ENCODE peak calls at places on chromosomes 1 and 21, in eight cellular contexts. W, V, N, O, U, E, F and I are unnamed samples. For H3K4me1, the result is how much of the 10 kb centered on the place peaks cover.

GRCh38 chr1:104765115-104765514 is 1015.4 kb downstream of the AMY1C start:
- DNase-seq in W (no peak), V (no peak), N (no peak), O (no peak), U (no peak), E (no peak), F (no peak), I (no peak)

GRCh38 chr1:225886159-225887029 is 2.6 kb downstream of the LEFTY1 start:
- DNase-seq in W (no peak), V (no peak), N (no peak), O (peak), U (no peak), E (no peak), F (no peak), I (no peak)

GRCh38 chr1:36223373-36223995 is 759 bp upstream of the THRAP3 start:
- DNase-seq in W (no peak), V (no peak), N (peak), O (no peak), U (no peak), E (peak), F (no peak), I (no peak)

GRCh38 chr1:204461331-204462228 is 33.0 kb downstream of the PIK3C2B start:
- DNase-seq in W (no peak), V (no peak), N (no peak), O (no peak), U (no peak), E (no peak), F (no peak), I (no peak)

GRCh38 chr21:20618878-20619277 is 379.3 kb upstream of the NCAM2 start:
- DNase-seq in W (no peak), V (no peak), N (no peak), O (no peak), U (no peak), E (no peak), F (no peak), I (no peak)

GRCh38 chr1:20717452-20718342 is at the start of gene KIF17:
- DNase-seq in W (peak), V (peak), N (peak), O (peak), U (peak), E (peak), F (peak), I (peak)

GRCh38 chr1:17768651-17769241 is 13.6 kb downstream of the ACTL8 start:
- DNase-seq in W (no peak), V (no peak), N (no peak), O (no peak), U (peak), E (peak), F (peak), I (no peak)

GRCh38 chr1:205294914-205295310 is 26.6 kb downstream of the NUAK2 start:
- DNase-seq in W (no peak), V (no peak), N (no peak), O (no peak), U (no peak), E (no peak), F (no peak), I (no peak)

GRCh38 chr1:232880354-232880753 is 70.1 kb upstream of the NTPCR start:
- DNase-seq in W (no peak), V (no peak), N (peak), O (no peak), U (no peak), E (no peak), F (no peak), I (no peak)

GRCh38 chr1:233904979-233905415 is 521 bp downstream of the SLC35F3 start:
- DNase-seq in W (peak), V (no peak), N (peak), O (no peak), U (peak), E (peak), F (no peak), I (peak)

GRCh38 chr1:243756529-243756928 is 93.5 kb downstream of the AKT3 start:
- DNase-seq in W (no peak), V (no peak), N (no peak), O (no peak), U (no peak), E (no peak), F (no peak), I (no peak)

GRCh38 chr21:15210235-15210678 is 145.5 kb upstream of the NRIP1 start:
- DNase-seq in W (no peak), V (peak), N (no peak), O (peak), U (no peak), E (peak), F (peak), I (peak)

GRCh38 chr1:201142011-201142853 is 12.0 kb downstream of the TMEM9 start:
- DNase-seq in W (no peak), V (no peak), N (peak), O (no peak), U (peak), E (no peak), F (peak), I (peak)

GRCh38 chr1:10909697-10910489 is 102.6 kb upstream of the TARDBP start:
- DNase-seq in W (peak), V (no peak), N (peak), O (peak), U (peak), E (peak), F (no peak), I (peak)

GRCh38 chr1:204225841-204226745 is 12.3 kb upstream of the GOLT1A start:
- DNase-seq in W (peak), V (no peak), N (no peak), O (no peak), U (no peak), E (peak), F (no peak), I (no peak)

GRCh38 chr1:24288479-24288878 is 30.7 kb upstream of the GRHL3 start:
- DNase-seq in W (no peak), V (no peak), N (no peak), O (no peak), U (no peak), E (no peak), F (no peak), I (no peak)

GRCh38 chr1:238811211-238811610 is 575.2 kb upstream of the CHRM3 start:
- DNase-seq in W (no peak), V (no peak), N (no peak), O (no peak), U (no peak), E (no peak), F (no peak), I (no peak)

GRCh38 chr1:201714542-201715276 is 114.2 kb upstream of the IPO9 start:
- DNase-seq in W (no peak), V (peak), N (peak), O (peak), U (peak), E (peak), F (peak), I (peak)

GRCh38 chr1:21651214-21652042 is 17.7 kb downstream of the RAP1GAP start:
- DNase-seq in W (peak), V (no peak), N (no peak), O (no peak), U (peak), E (peak), F (no peak), I (peak)

GRCh38 chr21:43585924-43586411 is 73.3 kb downstream of the HSF2BP start:
- DNase-seq in W (no peak), V (peak), N (peak), O (no peak), U (peak), E (peak), F (peak), I (no peak)

GRCh38 chr1:18077657-18078215 is 29.9 kb upstream of the IGSF21 start:
- DNase-seq in W (no peak), V (no peak), N (no peak), O (no peak), U (no peak), E (no peak), F (no peak), I (no peak)

GRCh38 chr1:35544976-35545375 is 12.2 kb downstream of the KIAA0319L start:
- DNase-seq in W (no peak), V (no peak), N (peak), O (no peak), U (no peak), E (no peak), F (no peak), I (no peak)

DNA sequence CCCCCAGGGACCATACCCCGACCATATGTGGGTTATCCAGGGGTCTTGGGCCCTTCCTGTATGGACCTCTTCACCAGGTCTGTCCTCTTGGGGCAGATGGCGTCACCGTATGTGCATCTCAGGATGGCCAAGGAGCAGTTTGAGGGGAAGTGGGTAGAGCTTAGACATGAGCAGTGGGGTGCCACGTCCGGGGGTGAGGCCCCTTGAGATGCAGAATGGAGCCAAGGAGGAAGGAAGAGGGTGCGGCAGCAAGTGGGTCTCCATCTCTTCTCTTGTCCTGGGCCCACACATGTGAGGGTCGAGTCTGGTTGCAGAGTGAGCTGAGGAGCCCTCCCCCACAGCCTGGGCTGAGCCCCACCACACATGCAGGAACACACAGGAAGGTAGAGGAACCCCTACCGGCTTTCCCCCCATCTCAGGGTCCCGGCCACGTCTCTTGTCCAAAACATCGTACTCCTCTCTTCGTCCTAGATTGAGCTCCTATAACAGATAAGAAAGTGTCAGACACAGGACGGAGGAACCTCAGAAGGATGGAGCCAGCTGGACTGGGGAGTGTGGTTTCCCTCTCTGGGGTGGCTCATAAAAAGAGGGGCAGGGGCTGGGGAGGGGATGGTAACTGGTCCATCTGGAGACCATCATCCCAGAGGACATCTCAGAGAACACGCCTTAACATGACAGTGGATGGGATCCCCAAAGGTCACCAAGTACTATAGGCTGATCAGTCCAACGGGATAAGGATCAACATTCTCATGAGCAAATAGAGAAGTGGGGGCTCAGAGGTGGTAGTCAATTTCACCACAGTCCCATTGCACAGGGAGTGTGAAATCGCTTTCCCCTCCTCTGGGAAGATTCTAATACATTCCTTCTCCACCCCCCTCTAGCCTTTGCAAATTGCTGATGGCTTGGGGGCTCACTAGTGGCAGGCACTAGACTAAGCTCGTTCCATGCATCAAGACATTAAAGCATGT is 79.9 kb downstream of the CD247 start:
- DNase-seq in W (no peak), V (peak), N (no peak), O (no peak), U (no peak), E (no peak), F (peak), I (no peak)
- TF ChIP-seq CTCF in W (no peak), V (no peak), N (no peak), O (no peak), U (no peak), E (no peak), F (no peak), I (no peak)

GRCh38 chr1:156493154-156493631 is 7.4 kb downstream of the MEF2D start:
- DNase-seq in W (no peak), V (no peak), N (no peak), O (no peak), U (no peak), E (no peak), F (no peak), I (peak)
- H3K4me3 ChIP-seq in W (no peak), V (no peak), N (no peak), O (peak), U (no peak), E (no peak), F (peak), I (no peak)

DNA sequence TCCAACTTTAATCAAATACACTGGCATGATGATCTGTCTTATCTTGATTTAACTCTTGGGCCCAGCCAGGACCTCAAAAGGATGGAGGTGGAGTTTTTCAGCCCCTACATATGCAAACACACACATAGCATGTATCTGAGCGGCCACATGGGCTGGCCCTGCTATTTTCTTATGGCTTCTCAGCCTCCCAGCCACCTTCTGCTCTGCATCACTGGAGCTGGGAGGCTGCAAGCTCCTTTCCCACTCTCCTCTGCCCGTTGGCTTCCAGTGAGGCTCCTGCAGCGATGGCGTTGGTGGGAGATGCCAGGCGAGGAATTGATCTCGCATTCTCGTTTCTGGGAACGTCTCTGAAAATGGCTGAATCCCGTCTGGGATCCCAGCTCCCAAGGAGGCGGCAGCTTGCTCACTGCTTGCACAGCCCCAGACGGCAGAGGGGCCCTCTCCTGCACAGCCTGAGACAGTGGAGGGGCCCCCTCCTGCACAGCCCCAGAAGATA is 1.7 kb upstream of the PRXL2B start:
- DNase-seq in W (no peak), V (no peak), N (no peak), O (no peak), U (no peak), E (no peak), F (no peak), I (no peak)
- H3K4me1 ChIP-seq in W (under half), V (under half), N (under half), O (under half), U (under half), E (under half), F (under half), I (under half)

GRCh38 chr1:63523738-63524137 is 413 bp downstream of the EFCAB7 start:
- DNase-seq in W (no peak), V (no peak), N (peak), O (no peak), U (no peak), E (no peak), F (no peak), I (no peak)

GRCh38 chr1:63524166-63524565 is 841 bp downstream of the EFCAB7 start:
- DNase-seq in W (no peak), V (no peak), N (no peak), O (no peak), U (no peak), E (no peak), F (no peak), I (no peak)

GRCh38 chr1:63522891-63523728 is at the start of the genes EFCAB7 and ITGB3BP:
- DNase-seq in W (peak), V (peak), N (peak), O (peak), U (peak), E (peak), F (peak), I (peak)
- TF ChIP-seq CTCF in W (no peak), V (no peak), N (peak), O (no peak), U (no peak), E (no peak), F (no peak), I (no peak)

GRCh38 chr1:6489799-6490180 is 1.7 kb downstream of the PLEKHG5 start:
- DNase-seq in W (peak), V (no peak), N (peak), O (peak), U (peak), E (peak), F (peak), I (peak)

GRCh38 chr1:6490181-6491075 is 1.0 kb downstream of the PLEKHG5 start:
- DNase-seq in W (peak), V (no peak), N (peak), O (peak), U (peak), E (peak), F (no peak), I (peak)

GRCh38 chr1:6487804-6488484 is 3.5 kb downstream of the PLEKHG5 start:
- DNase-seq in W (no peak), V (no peak), N (no peak), O (no peak), U (no peak), E (no peak), F (no peak), I (no peak)

GRCh38 chr1:6488602-6489382 is 2.7 kb downstream of the PLEKHG5 start:
- DNase-seq in W (peak), V (peak), N (no peak), O (no peak), U (no peak), E (peak), F (no peak), I (no peak)

GRCh38 chr1:6489383-6489765 is 2.1 kb downstream of the PLEKHG5 start:
- DNase-seq in W (no peak), V (no peak), N (no peak), O (no peak), U (no peak), E (no peak), F (no peak), I (no peak)
- H3K4me3 ChIP-seq in W (no peak), V (peak), N (no peak), O (no peak), U (no peak), E (peak), F (no peak), I (no peak)